ENCODE peak calls at places on chromosomes 7 and 10, in six cellular contexts. U is fibroblast of lung, N is hepatocyte, W is cardiac muscle cell, V is colonic mucosa, B is dorsolateral prefrontal cortex. P is an unnamed sample.

GRCh38 chr10:3775671-3776551 is 9.1 kb downstream of the KLF6 start:
- DNase-seq in U (peak; percentile 82), N (peak; percentile 70), W (no peak), V (no peak), B (no peak), P (peak; percentile 79)

GRCh38 chr10:314871-315270 is 179.6 kb downstream of the ZMYND11 start:
- DNase-seq in U (peak; percentile 51), N (no peak), W (no peak), V (no peak), B (no peak), P (no peak)

GRCh38 chr10:79186742-79187544 is 118.2 kb downstream of the ZMIZ1 start:
- DNase-seq in U (no peak), N (no peak), W (no peak), V (no peak), B (no peak), P (no peak)

GRCh38 chr10:23158370-23158769 is 33.7 kb upstream of the PTF1A start:
- DNase-seq in U (peak; percentile 74), N (peak; percentile 80), W (peak; percentile 81), V (peak; percentile 36), B (peak; percentile 68), P (no peak)

GRCh38 chr10:64523065-64523759 is 1002.0 kb downstream of the REEP3 start:
- DNase-seq in U (no peak), N (no peak), W (no peak), V (no peak), B (no peak), P (no peak)

GRCh38 chr7:113379746-113380145 is 261.4 kb upstream of the SMIM30 start:
- DNase-seq in U (no peak), N (no peak), W (no peak), V (no peak), B (no peak), P (no peak)

GRCh38 chr10:88129013-88129412 is 265.6 kb downstream of the PTEN start:
- DNase-seq in U (no peak), N (no peak), W (no peak), V (no peak), B (no peak), P (no peak)

GRCh38 chr10:124660404-124661125 is 83.6 kb downstream of the FAM53B start:
- DNase-seq in U (no peak), N (no peak), W (no peak), V (no peak), B (no peak), P (no peak)

GRCh38 chr7:10998984-10999757 is 25.5 kb downstream of the PHF14 start:
- DNase-seq in U (peak; percentile 8), N (no peak), W (no peak), V (no peak), B (no peak), P (no peak)

GRCh38 chr7:14854471-14854870 is 48.1 kb downstream of the DGKB start:
- DNase-seq in U (no peak), N (no peak), W (no peak), V (no peak), B (no peak), P (no peak)

GRCh38 chr7:34523233-34523918 is 134.6 kb upstream of the NPSR1 start:
- DNase-seq in U (no peak), N (no peak), W (no peak), V (no peak), B (no peak), P (no peak)

GRCh38 chr10:73922007-73922863 is 11.3 kb downstream of the PLAU start:
- DNase-seq in U (no peak), N (no peak), W (no peak), V (no peak), B (no peak), P (no peak)

GRCh38 chr7:42237162-42237821 is at the start of gene GLI3:
- DNase-seq in U (peak; percentile 96), N (peak; percentile 89), W (peak; percentile 92), V (peak; percentile 76), B (peak; percentile 19), P (peak; percentile 92)

GRCh38 chr10:101995451-101996063 is 60.4 kb downstream of the ARMH3 start:
- DNase-seq in U (peak; percentile 69), N (no peak), W (no peak), V (no peak), B (no peak), P (no peak)

GRCh38 chr10:32207544-32207943 is 139.4 kb downstream of the EPC1 start:
- DNase-seq in U (peak; percentile 43), N (peak; percentile 72), W (peak; percentile 51), V (peak; percentile 77), B (no peak), P (no peak)

GRCh38 chr10:12214763-12215218 is 18.8 kb downstream of the CDC123 start:
- DNase-seq in U (peak; percentile 71), N (peak; percentile 80), W (peak; percentile 68), V (peak; percentile 60), B (no peak), P (no peak)

GRCh38 chr7:100901921-100902332 is 6.2 kb upstream of the ACHE start:
- DNase-seq in U (no peak), N (peak; percentile 70), W (no peak), V (peak; percentile 77), B (no peak), P (no peak)

GRCh38 chr10:86964061-86964846 is 4.0 kb upstream of the ADIRF start:
- DNase-seq in U (no peak), N (peak; percentile 5), W (no peak), V (no peak), B (peak; percentile 7), P (peak; percentile 72)

GRCh38 chr7:50588937-50589336 is 23.7 kb upstream of the DDC start:
- DNase-seq in U (no peak), N (no peak), W (no peak), V (no peak), B (no peak), P (no peak)

GRCh38 chr7:11343818-11344413 is 370.2 kb downstream of the PHF14 start:
- DNase-seq in U (peak; percentile 59), N (peak; percentile 68), W (peak; percentile 56), V (no peak), B (no peak), P (no peak)

GRCh38 chr10:119398996-119399395 is 143.5 kb downstream of the RGS10 start:
- DNase-seq in U (peak; percentile 83), N (peak; percentile 35), W (no peak), V (no peak), B (no peak), P (no peak)

GRCh38 chr7:127751062-127751722 is 99.2 kb downstream of the SND1 start:
- DNase-seq in U (peak; percentile 60), N (no peak), W (no peak), V (no peak), B (no peak), P (no peak)

GRCh38 chr10:107529350-107529749 is 364.8 kb upstream of the SORCS1 start:
- DNase-seq in U (no peak), N (no peak), W (no peak), V (no peak), B (no peak), P (no peak)

GRCh38 chr10:34743804-34744203 is 71.3 kb downstream of the PARD3 start:
- DNase-seq in U (peak; percentile 37), N (no peak), W (no peak), V (no peak), B (no peak), P (no peak)

GRCh38 chr7:158586499-158587191 is 978 bp downstream of the PTPRN2 start:
- DNase-seq in U (no peak), N (no peak), W (no peak), V (no peak), B (no peak), P (no peak)

GRCh38 chr10:3747248-3747960 is 37.6 kb downstream of the KLF6 start:
- DNase-seq in U (no peak), N (no peak), W (no peak), V (no peak), B (no peak), P (no peak)

GRCh38 chr7:79182283-79182682 is 271.2 kb downstream of the MAGI2 start:
- DNase-seq in U (peak; percentile 91), N (no peak), W (no peak), V (no peak), B (no peak), P (no peak)

GRCh38 chr10:96389785-96390184 is 31.0 kb upstream of the OPALIN start:
- DNase-seq in U (no peak), N (no peak), W (no peak), V (no peak), B (no peak), P (no peak)
- H3K27ac ChIP-seq in U (no peak overlapping the region), N (no peak overlapping the region), W (no peak overlapping the region), V (no peak overlapping the region), B (no peak overlapping the region), P (no peak overlapping the region)

GRCh38 chr7:31729195-31729804 is 42.3 kb downstream of the PPP1R17 start:
- DNase-seq in U (no peak), N (no peak), W (no peak), V (no peak), B (no peak), P (no peak)
- TF ChIP-seq CTCF in U (no peak), N (no peak), W (no peak), V (no peak), B (no peak), P (no peak)

DNA sequence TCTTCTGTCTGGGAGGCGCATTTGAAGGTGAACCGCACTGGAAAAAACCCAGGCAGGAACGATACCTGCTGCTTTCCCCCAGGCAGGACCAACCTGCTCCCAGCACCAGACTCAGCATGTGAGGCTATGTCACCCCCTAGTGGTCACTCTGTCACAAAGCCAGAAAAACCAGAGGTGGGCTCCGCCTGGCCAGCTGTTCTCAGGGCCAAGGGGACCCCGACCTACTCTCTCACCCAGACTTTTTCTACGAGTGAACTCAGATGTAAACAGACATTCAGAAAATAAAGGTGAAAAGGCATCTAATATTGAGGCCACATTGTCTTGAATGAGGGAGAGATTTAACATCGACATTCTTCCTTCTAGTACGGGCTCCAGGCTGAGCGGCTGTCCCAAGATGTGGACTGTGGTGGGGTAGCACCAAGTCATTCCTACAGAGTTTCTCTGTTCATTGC is 117.3 kb downstream of the PRKAG2 start:
- DNase-seq in U (peak; percentile 69), N (peak; percentile 88), W (peak; percentile 86), V (peak; percentile 66), B (peak; percentile 44), P (no peak)
- H3K4me3 ChIP-seq in U (no peak overlapping the region), N (no peak overlapping the region), W (no peak overlapping the region), V (no peak overlapping the region), B (no peak overlapping the region), P (no peak overlapping the region)

GRCh38 chr10:50326757-50327701 is 75.7 kb upstream of the ASAH2 start:
- DNase-seq in U (peak; percentile 94), N (no peak), W (no peak), V (no peak), B (no peak), P (no peak)
- H3K27ac ChIP-seq in U (peak overlapping the region; percentile 89), N (no peak overlapping the region), W (no peak overlapping the region), V (peak overlapping the region; percentile 37), B (no peak overlapping the region), P (peak overlapping the region; percentile 72)

GRCh38 chr7:29538322-29538874 is 25.2 kb upstream of the PRR15 start:
- DNase-seq in U (no peak), N (peak; percentile 21), W (peak; percentile 22), V (no peak), B (no peak), P (no peak)

DNA sequence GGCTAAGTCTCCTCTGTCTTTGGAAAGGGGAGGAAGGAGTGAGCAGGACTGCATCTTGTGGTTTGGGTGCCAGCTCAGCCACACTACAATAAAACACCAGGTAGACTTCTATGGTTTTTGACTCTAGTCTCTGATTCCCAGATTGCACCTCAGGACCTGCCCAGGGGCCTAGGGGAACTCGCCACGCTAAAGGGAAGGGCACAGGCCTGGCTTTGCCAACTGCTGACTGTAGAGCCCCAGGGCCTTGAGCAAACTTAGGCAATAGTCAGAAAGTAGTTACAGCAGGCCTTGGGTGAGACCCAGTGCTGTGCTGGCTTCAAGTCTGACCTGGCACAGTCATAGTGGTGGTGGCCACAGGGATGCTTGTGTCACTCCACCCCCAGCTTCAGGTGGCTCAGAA is 24.2 kb upstream of the PRR15 start:
- DNase-seq in U (no peak), N (no peak), W (no peak), V (no peak), B (no peak), P (no peak)
- TF ChIP-seq CTCF in U (no peak), N (no peak), W (no peak), V (no peak), B (no peak), P (no peak)